ENCODE peak calls at places on chromosomes 12 and 14, in ten cellular contexts. One of them, this sample, is unnamed.

GRCh38 chr12:24903305-24904088 is 45.4 kb downstream of the BCAT1 start:
- DNase-seq in HFFc6: no peak
- DNase-seq in posterior cingulate gyrus: peak; percentile 86
- DNase-seq in WTC11: no peak
- DNase-seq in iris pigment epithelial cell: peak; percentile 29
- DNase-seq in Right ventricle myocardium superior: no peak
- DNase-seq in HFF-Myc: no peak
- DNase-seq in NCI-H510A treated with DMSO at 0.1 percent for 48 hours: no peak
- DNase-seq in activated T-cell treated with anti-CD3 and anti-CD28 coated beads, Interleukin-2, amount 50 U/mL, for 48 hours: no peak
- DNase-seq in KG1: no peak
- DNase-seq in this sample: no peak

GRCh38 chr14:63276016-63276415 is 42.7 kb downstream of the GPHB5 start:
- DNase-seq in HFFc6: no peak
- DNase-seq in posterior cingulate gyrus: no peak
- DNase-seq in WTC11: no peak
- DNase-seq in iris pigment epithelial cell: no peak
- DNase-seq in Right ventricle myocardium superior: no peak
- DNase-seq in HFF-Myc: no peak
- DNase-seq in NCI-H510A treated with DMSO at 0.1 percent for 48 hours: peak; percentile 89
- DNase-seq in activated T-cell treated with anti-CD3 and anti-CD28 coated beads, Interleukin-2, amount 50 U/mL, for 48 hours: no peak
- DNase-seq in KG1: no peak
- DNase-seq in this sample: no peak

GRCh38 chr12:87995581-87996178 is 33.5 kb downstream of the C12orf50 start:
- DNase-seq in HFFc6: peak; percentile 53
- DNase-seq in posterior cingulate gyrus: peak; percentile 91
- DNase-seq in WTC11: peak; percentile 70
- DNase-seq in iris pigment epithelial cell: peak; percentile 81
- DNase-seq in Right ventricle myocardium superior: no peak
- DNase-seq in HFF-Myc: peak; percentile 43
- DNase-seq in NCI-H510A treated with DMSO at 0.1 percent for 48 hours: peak; percentile 86
- DNase-seq in activated T-cell treated with anti-CD3 and anti-CD28 coated beads, Interleukin-2, amount 50 U/mL, for 48 hours: peak; percentile 38
- DNase-seq in KG1: no peak
- DNase-seq in this sample: no peak

GRCh38 chr12:107955966-107956643 is 173.0 kb upstream of the WSCD2 start:
- DNase-seq in HFFc6: no peak
- DNase-seq in posterior cingulate gyrus: no peak
- DNase-seq in WTC11: no peak
- DNase-seq in iris pigment epithelial cell: no peak
- DNase-seq in Right ventricle myocardium superior: no peak
- DNase-seq in HFF-Myc: no peak
- DNase-seq in NCI-H510A treated with DMSO at 0.1 percent for 48 hours: no peak
- DNase-seq in activated T-cell treated with anti-CD3 and anti-CD28 coated beads, Interleukin-2, amount 50 U/mL, for 48 hours: no peak
- DNase-seq in KG1: no peak
- DNase-seq in this sample: no peak

GRCh38 chr12:32053881-32054624 is 52.6 kb upstream of the BICD1 start:
- DNase-seq in HFFc6: peak; percentile 12
- DNase-seq in posterior cingulate gyrus: no peak
- DNase-seq in WTC11: no peak
- DNase-seq in iris pigment epithelial cell: peak; percentile 37
- DNase-seq in Right ventricle myocardium superior: no peak
- DNase-seq in HFF-Myc: no peak
- DNase-seq in NCI-H510A treated with DMSO at 0.1 percent for 48 hours: no peak
- DNase-seq in activated T-cell treated with anti-CD3 and anti-CD28 coated beads, Interleukin-2, amount 50 U/mL, for 48 hours: no peak
- DNase-seq in KG1: no peak
- DNase-seq in this sample: no peak

GRCh38 chr12:105590571-105590970 is 260.1 kb downstream of the C12orf75 start:
- DNase-seq in HFFc6: peak; percentile 7
- DNase-seq in posterior cingulate gyrus: no peak
- DNase-seq in WTC11: no peak
- DNase-seq in iris pigment epithelial cell: no peak
- DNase-seq in Right ventricle myocardium superior: no peak
- DNase-seq in HFF-Myc: no peak
- DNase-seq in NCI-H510A treated with DMSO at 0.1 percent for 48 hours: no peak
- DNase-seq in activated T-cell treated with anti-CD3 and anti-CD28 coated beads, Interleukin-2, amount 50 U/mL, for 48 hours: no peak
- DNase-seq in KG1: no peak
- DNase-seq in this sample: no peak

GRCh38 chr12:108649668-108650067 is 16.0 kb upstream of the SELPLG start:
- DNase-seq in HFFc6: peak; percentile 90
- DNase-seq in posterior cingulate gyrus: peak; percentile 26
- DNase-seq in WTC11: no peak
- DNase-seq in iris pigment epithelial cell: peak; percentile 95
- DNase-seq in Right ventricle myocardium superior: no peak
- DNase-seq in HFF-Myc: no peak
- DNase-seq in NCI-H510A treated with DMSO at 0.1 percent for 48 hours: no peak
- DNase-seq in activated T-cell treated with anti-CD3 and anti-CD28 coated beads, Interleukin-2, amount 50 U/mL, for 48 hours: no peak
- DNase-seq in KG1: no peak
- DNase-seq in this sample: no peak

GRCh38 chr12:32274665-32275064 is 124.7 kb upstream of the FGD4 start:
- DNase-seq in HFFc6: no peak
- DNase-seq in posterior cingulate gyrus: no peak
- DNase-seq in WTC11: no peak
- DNase-seq in iris pigment epithelial cell: no peak
- DNase-seq in Right ventricle myocardium superior: no peak
- DNase-seq in HFF-Myc: no peak
- DNase-seq in NCI-H510A treated with DMSO at 0.1 percent for 48 hours: no peak
- DNase-seq in activated T-cell treated with anti-CD3 and anti-CD28 coated beads, Interleukin-2, amount 50 U/mL, for 48 hours: no peak
- DNase-seq in KG1: no peak
- DNase-seq in this sample: no peak

GRCh38 chr12:5915511-5915910 is 29.5 kb downstream of the ANO2 start:
- DNase-seq in HFFc6: no peak
- DNase-seq in posterior cingulate gyrus: no peak
- DNase-seq in WTC11: no peak
- DNase-seq in iris pigment epithelial cell: no peak
- DNase-seq in Right ventricle myocardium superior: no peak
- DNase-seq in HFF-Myc: no peak
- DNase-seq in NCI-H510A treated with DMSO at 0.1 percent for 48 hours: no peak
- DNase-seq in activated T-cell treated with anti-CD3 and anti-CD28 coated beads, Interleukin-2, amount 50 U/mL, for 48 hours: no peak
- DNase-seq in KG1: no peak
- DNase-seq in this sample: no peak

GRCh38 chr12:109927622-109928021 is 27.5 kb downstream of the TCHP start:
- DNase-seq in HFFc6: peak; percentile 23
- DNase-seq in posterior cingulate gyrus: peak; percentile 90
- DNase-seq in WTC11: peak; percentile 59
- DNase-seq in iris pigment epithelial cell: peak; percentile 53
- DNase-seq in Right ventricle myocardium superior: no peak
- DNase-seq in HFF-Myc: no peak
- DNase-seq in NCI-H510A treated with DMSO at 0.1 percent for 48 hours: peak; percentile 14
- DNase-seq in activated T-cell treated with anti-CD3 and anti-CD28 coated beads, Interleukin-2, amount 50 U/mL, for 48 hours: peak; percentile 47
- DNase-seq in KG1: no peak
- DNase-seq in this sample: no peak

This sample was measured in lower lobe of right lung.